ENCODE peak calls at places on chromosomes 6 and 20, in nine cellular contexts. One of them, this sample, is unnamed.

GRCh38 chr6:37109714-37110454 is 60.1 kb upstream of the PIM1 start:
- DNase-seq in GM12865: no peak
- DNase-seq in PC-9: no peak
- DNase-seq in activated T-helper 1 cell treated with anti-CD3 and anti-CD28 coated beads, Interleukin-2, amount 50 U/mL, for 16 hours: no peak
- DNase-seq in transverse colon: no peak
- DNase-seq in amniotic epithelial cell: no peak
- DNase-seq in HS-27A: no peak
- DNase-seq in activated CD8-positive, alpha-beta memory T cell treated with anti-CD3 and anti-CD28 coated beads for 48 hours: no peak
- DNase-seq in stomach: no peak
- DNase-seq in this sample: no peak

GRCh38 chr6:21034345-21034744 is 500.1 kb downstream of the CDKAL1 start:
- DNase-seq in GM12865: no peak
- DNase-seq in PC-9: no peak
- DNase-seq in activated T-helper 1 cell treated with anti-CD3 and anti-CD28 coated beads, Interleukin-2, amount 50 U/mL, for 16 hours: no peak
- DNase-seq in transverse colon: no peak
- DNase-seq in amniotic epithelial cell: no peak
- DNase-seq in HS-27A: no peak
- DNase-seq in activated CD8-positive, alpha-beta memory T cell treated with anti-CD3 and anti-CD28 coated beads for 48 hours: no peak
- DNase-seq in stomach: no peak
- DNase-seq in this sample: no peak

GRCh38 chr6:134245041-134245440 is 72.9 kb downstream of the SGK1 start:
- DNase-seq in GM12865: no peak
- DNase-seq in PC-9: no peak
- DNase-seq in activated T-helper 1 cell treated with anti-CD3 and anti-CD28 coated beads, Interleukin-2, amount 50 U/mL, for 16 hours: no peak
- DNase-seq in transverse colon: no peak
- DNase-seq in amniotic epithelial cell: peak
- DNase-seq in HS-27A: no peak
- DNase-seq in activated CD8-positive, alpha-beta memory T cell treated with anti-CD3 and anti-CD28 coated beads for 48 hours: no peak
- DNase-seq in stomach: peak
- DNase-seq in this sample: peak

GRCh38 chr6:101398716-101399626 is 5.5 kb downstream of the GRIK2 start:
- DNase-seq in GM12865: no peak
- DNase-seq in PC-9: no peak
- DNase-seq in activated T-helper 1 cell treated with anti-CD3 and anti-CD28 coated beads, Interleukin-2, amount 50 U/mL, for 16 hours: no peak
- DNase-seq in transverse colon: no peak
- DNase-seq in amniotic epithelial cell: peak
- DNase-seq in HS-27A: no peak
- DNase-seq in activated CD8-positive, alpha-beta memory T cell treated with anti-CD3 and anti-CD28 coated beads for 48 hours: no peak
- DNase-seq in stomach: no peak
- DNase-seq in this sample: no peak

GRCh38 chr20:20373046-20373706 is 5.3 kb downstream of the INSM1 start:
- DNase-seq in GM12865: no peak
- DNase-seq in PC-9: no peak
- DNase-seq in activated T-helper 1 cell treated with anti-CD3 and anti-CD28 coated beads, Interleukin-2, amount 50 U/mL, for 16 hours: no peak
- DNase-seq in transverse colon: no peak
- DNase-seq in amniotic epithelial cell: no peak
- DNase-seq in HS-27A: no peak
- DNase-seq in activated CD8-positive, alpha-beta memory T cell treated with anti-CD3 and anti-CD28 coated beads for 48 hours: no peak
- DNase-seq in stomach: no peak
- DNase-seq in this sample: peak

GRCh38 chr6:155417454-155417853 is 38.2 kb downstream of the NOX3 start:
- DNase-seq in GM12865: peak
- DNase-seq in PC-9: no peak
- DNase-seq in activated T-helper 1 cell treated with anti-CD3 and anti-CD28 coated beads, Interleukin-2, amount 50 U/mL, for 16 hours: no peak
- DNase-seq in transverse colon: no peak
- DNase-seq in amniotic epithelial cell: no peak
- DNase-seq in HS-27A: no peak
- DNase-seq in activated CD8-positive, alpha-beta memory T cell treated with anti-CD3 and anti-CD28 coated beads for 48 hours: no peak
- DNase-seq in stomach: no peak
- DNase-seq in this sample: peak

GRCh38 chr20:49563015-49563980 is 4.6 kb downstream of the PTGIS start:
- DNase-seq in GM12865: no peak
- DNase-seq in PC-9: no peak
- DNase-seq in activated T-helper 1 cell treated with anti-CD3 and anti-CD28 coated beads, Interleukin-2, amount 50 U/mL, for 16 hours: no peak
- DNase-seq in transverse colon: no peak
- DNase-seq in amniotic epithelial cell: no peak
- DNase-seq in HS-27A: no peak
- DNase-seq in activated CD8-positive, alpha-beta memory T cell treated with anti-CD3 and anti-CD28 coated beads for 48 hours: no peak
- DNase-seq in stomach: no peak
- DNase-seq in this sample: no peak

GRCh38 chr20:63404129-63405085 is 43.3 kb upstream of the CHRNA4 start:
- DNase-seq in GM12865: no peak
- DNase-seq in PC-9: no peak
- DNase-seq in activated T-helper 1 cell treated with anti-CD3 and anti-CD28 coated beads, Interleukin-2, amount 50 U/mL, for 16 hours: no peak
- DNase-seq in transverse colon: no peak
- DNase-seq in amniotic epithelial cell: no peak
- DNase-seq in HS-27A: no peak
- DNase-seq in activated CD8-positive, alpha-beta memory T cell treated with anti-CD3 and anti-CD28 coated beads for 48 hours: no peak
- DNase-seq in stomach: no peak
- DNase-seq in this sample: no peak

GRCh38 chr6:136528477-136528876 is 21.7 kb downstream of the MAP7 start:
- DNase-seq in GM12865: no peak
- DNase-seq in PC-9: no peak
- DNase-seq in activated T-helper 1 cell treated with anti-CD3 and anti-CD28 coated beads, Interleukin-2, amount 50 U/mL, for 16 hours: no peak
- DNase-seq in transverse colon: no peak
- DNase-seq in amniotic epithelial cell: no peak
- DNase-seq in HS-27A: no peak
- DNase-seq in activated CD8-positive, alpha-beta memory T cell treated with anti-CD3 and anti-CD28 coated beads for 48 hours: no peak
- DNase-seq in stomach: no peak
- DNase-seq in this sample: no peak

GRCh38 chr6:143575440-143575839 is 63.9 kb upstream of the FUCA2 start:
- DNase-seq in GM12865: peak
- DNase-seq in PC-9: peak
- DNase-seq in activated T-helper 1 cell treated with anti-CD3 and anti-CD28 coated beads, Interleukin-2, amount 50 U/mL, for 16 hours: peak
- DNase-seq in transverse colon: peak
- DNase-seq in amniotic epithelial cell: peak
- DNase-seq in HS-27A: peak
- DNase-seq in activated CD8-positive, alpha-beta memory T cell treated with anti-CD3 and anti-CD28 coated beads for 48 hours: no peak
- DNase-seq in stomach: peak
- DNase-seq in this sample: peak